ENCODE peak calls at places on chromosomes 4 and X, in four cellular contexts. O is GM12878, L is HepG2, B is K562. R is an unnamed sample.

GRCh38 chrX:19152762-19153161 is 30.5 kb upstream of the ADGRG2 start:
- DNase-seq in L (no peak), O (no peak), B (no peak), R (no peak)

GRCh38 chr4:8329560-8329858 is 60.0 kb downstream of the HTRA3 start:
- DNase-seq in O (no peak), B (no peak), L (no peak), R (no peak)

GRCh38 chrX:73922856-73923429 is 359.9 kb downstream of the CHIC1 start:
- DNase-seq in B (no peak), O (no peak), L (no peak), R (no peak)

GRCh38 chr4:145285928-145286327 is 105.5 kb upstream of the OTUD4 start:
- DNase-seq in L (no peak), B (no peak), O (no peak), R (no peak)

GRCh38 chr4:88866862-88867550 is 169.4 kb upstream of the NAP1L5 start:
- DNase-seq in L (no peak), B (no peak), O (no peak), R (no peak)

GRCh38 chr4:146165840-146166239 is 9.7 kb upstream of the LSM6 start:
- DNase-seq in O (no peak), L (no peak), B (no peak), R (no peak)

GRCh38 chr4:78477276-78477675 is 74.3 kb upstream of the ANXA3 start:
- DNase-seq in O (no peak), L (no peak), B (no peak), R (no peak)

GRCh38 chr4:95386410-95386809 is 162.4 kb downstream of the UNC5C start:
- DNase-seq in O (no peak), B (no peak), L (no peak), R (no peak)

GRCh38 chr4:120694973-120695372 is 227.6 kb downstream of the PRDM5 start:
- DNase-seq in O (no peak), L (no peak), B (no peak), R (no peak)

GRCh38 chr4:89204624-89205023 is 93.3 kb downstream of the TIGD2 start:
- DNase-seq in O (no peak), B (no peak), L (no peak), R (no peak)

GRCh38 chr4:90084967-90085295 is 42.3 kb upstream of the CCSER1 start:
- DNase-seq in B (no peak), L (no peak), O (no peak), R (no peak)

GRCh38 chr4:136863756-136864155 is 668.5 kb downstream of the PCDH18 start:
- DNase-seq in B (no peak), O (no peak), L (no peak), R (no peak)

GRCh38 chrX:19487520-19488200 is 27.6 kb downstream of the MAP3K15 start:
- DNase-seq in L (no peak), O (no peak), B (no peak), R (no peak)

GRCh38 chrX:103846395-103846794 is 14.3 kb upstream of the RAB9B start:
- DNase-seq in L (no peak), B (no peak), O (no peak), R (no peak)

GRCh38 chr4:55386073-55386472 is 9.7 kb upstream of the TMEM165 start:
- DNase-seq in L (peak; percentile 13), B (peak; percentile 46), O (no peak), R (no peak)

GRCh38 chr4:67765928-67766327 is 11.7 kb upstream of the GNRHR start:
- DNase-seq in O (no peak), L (no peak), B (no peak), R (no peak)

GRCh38 chr4:94642561-94642866 is 115.2 kb upstream of the BMPR1B start:
- DNase-seq in B (no peak), O (no peak), L (no peak), R (no peak)

GRCh38 chr4:16758206-16758605 is 140.2 kb downstream of the LDB2 start:
- DNase-seq in O (no peak), B (no peak), L (no peak), R (no peak)

GRCh38 chr4:107736924-107737448 is 17.0 kb upstream of the PAPSS1 start:
- DNase-seq in B (peak; percentile 66), O (no peak), L (peak; percentile 69), R (peak; percentile 62)

GRCh38 chrX:21305799-21306336 is 68.3 kb upstream of the CNKSR2 start:
- DNase-seq in B (no peak), L (no peak), O (no peak), R (no peak)

GRCh38 chrX:153974726-153975286 is 2.3 kb downstream of the TMEM187 start:
- DNase-seq in L (peak; percentile 67), B (no peak), O (no peak), R (no peak)

GRCh38 chrX:134431894-134432293 is 28.1 kb upstream of the HPRT1 start:
- DNase-seq in B (no peak), O (no peak), L (no peak), R (no peak)

GRCh38 chrX:53422915-53423268 is 219 bp downstream of the RIBC1 start:
- DNase-seq in O (no peak), B (no peak), L (no peak), R (no peak)

GRCh38 chr4:172202480-172203076 is 389.4 kb downstream of the GALNTL6 start:
- DNase-seq in O (no peak), L (peak; percentile 10), B (peak; percentile 24), R (no peak)

GRCh38 chr4:151674804-151675290 is 86.0 kb downstream of the GATB start:
- DNase-seq in B (no peak), O (no peak), L (no peak), R (peak; percentile 76)

GRCh38 chr4:55296076-55296475 is 50.0 kb upstream of the SRD5A3 start:
- DNase-seq in L (no peak), B (no peak), O (no peak), R (no peak)

GRCh38 chrX:129577473-129577872 is 37.4 kb downstream of the OCRL start:
- DNase-seq in O (no peak), L (no peak), B (peak; percentile 22), R (no peak)

GRCh38 chr4:8473198-8473919 is 32.8 kb downstream of the TRMT44 start:
- DNase-seq in L (no peak), O (no peak), B (no peak), R (no peak)

GRCh38 chrX:134821370-134821769 is 163.1 kb upstream of the PLAC1 start:
- DNase-seq in B (no peak), O (no peak), L (no peak), R (no peak)

GRCh38 chr4:15314974-15315373 is 112.9 kb upstream of the C1QTNF7 start:
- DNase-seq in O (no peak), L (no peak), B (no peak), R (no peak)

GRCh38 chr4:3485882-3486555 is 22.9 kb downstream of the DOK7 start:
- DNase-seq in B (no peak), O (no peak), L (no peak), R (no peak)

GRCh38 chrX:9019151-9019550 is 14.8 kb downstream of the FAM9B start:
- DNase-seq in B (no peak), O (no peak), L (no peak), R (no peak)

DNA sequence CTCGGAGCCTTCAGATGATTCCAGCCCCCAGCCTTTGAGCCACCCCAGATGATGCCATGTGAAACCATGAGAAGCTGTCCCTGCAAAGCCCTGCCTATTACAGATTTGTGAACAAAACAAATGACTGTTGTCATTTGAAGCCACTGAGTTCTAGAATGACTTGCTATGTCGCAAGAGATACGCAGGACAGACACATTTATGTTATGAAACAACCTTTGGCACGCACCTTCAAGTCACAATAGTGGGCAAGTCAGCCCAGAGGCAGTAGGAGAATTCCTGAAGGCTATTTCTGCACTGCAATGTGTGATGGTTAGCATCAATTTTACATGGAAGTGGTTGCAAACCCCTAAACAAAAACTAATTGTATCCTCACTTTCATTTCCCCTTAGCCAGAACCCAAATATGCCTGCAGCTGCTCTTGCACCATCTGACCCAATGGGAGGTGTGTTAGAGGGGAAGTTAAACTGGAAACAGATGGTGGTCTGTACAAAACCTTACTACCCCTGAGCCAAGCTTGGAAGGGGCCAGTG is 174.4 kb upstream of the ATP6AP2 start:
- DNase-seq in B (no peak), O (no peak), L (no peak), R (no peak)
- TF ChIP-seq CREM in B (no peak), O (no peak), L (no peak), R (no peak)

DNA sequence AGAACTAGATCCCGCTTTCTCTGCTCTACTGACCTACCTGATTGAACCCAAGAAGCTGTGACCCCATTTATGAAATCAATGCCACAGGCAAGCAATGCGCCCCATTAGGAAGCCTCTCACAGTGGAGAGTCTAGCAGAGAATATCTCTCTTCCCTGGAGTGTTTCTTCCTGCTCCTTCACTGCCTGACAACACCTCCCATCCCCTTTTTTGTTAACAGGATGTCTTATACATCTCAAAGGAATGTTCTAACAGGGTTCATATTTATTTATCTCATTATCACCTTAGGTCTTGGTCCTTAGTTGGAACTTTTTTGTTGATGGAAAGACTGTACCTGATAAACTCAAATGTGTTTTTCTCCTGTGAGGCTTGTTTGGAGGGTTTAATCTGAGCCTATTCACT is 35.5 kb downstream of the SLIT2 start:
- DNase-seq in O (no peak), B (no peak), L (no peak), R (no peak)
- TF ChIP-seq CBFB in O (no peak), B (no peak), L (no peak), R (no peak)

DNA sequence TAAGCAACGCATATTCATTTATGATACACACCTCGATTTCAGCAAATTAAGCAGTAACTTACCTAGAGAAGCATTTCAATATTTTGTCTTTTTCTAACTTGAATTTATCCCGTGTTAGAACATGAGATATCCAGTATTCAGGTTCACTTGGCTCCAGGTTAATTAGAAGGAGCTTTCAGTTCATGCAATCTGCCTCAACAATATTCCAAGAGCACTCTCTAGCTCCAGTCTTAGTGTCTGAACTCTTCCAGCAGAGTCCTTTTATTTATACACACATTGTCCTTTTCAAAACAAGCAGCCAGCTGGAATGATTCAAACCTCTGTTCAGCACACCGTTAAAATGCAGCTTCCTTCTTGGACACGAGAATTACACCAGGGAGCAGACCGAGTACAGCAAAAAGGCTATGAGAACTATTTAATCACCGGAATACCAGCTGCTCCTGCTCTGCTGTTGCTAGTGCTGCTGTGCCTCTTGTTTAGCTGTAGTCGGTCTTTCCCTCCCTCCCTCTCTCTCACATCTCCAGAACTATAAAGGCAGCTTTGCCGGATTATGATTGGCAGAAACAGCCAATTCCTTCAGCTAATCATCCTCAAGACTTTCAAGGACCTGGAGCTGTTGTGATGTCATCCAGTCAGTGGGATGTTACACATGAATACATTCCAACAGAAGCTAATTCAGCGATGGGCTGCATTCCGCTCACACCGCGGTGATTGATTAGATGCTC is at the start of gene NDST4:
- DNase-seq in O (no peak), L (no peak), B (no peak), R (no peak)
- TF ChIP-seq CREB1 in O (no peak), L (no peak), B (no peak), R (no peak)

DNA sequence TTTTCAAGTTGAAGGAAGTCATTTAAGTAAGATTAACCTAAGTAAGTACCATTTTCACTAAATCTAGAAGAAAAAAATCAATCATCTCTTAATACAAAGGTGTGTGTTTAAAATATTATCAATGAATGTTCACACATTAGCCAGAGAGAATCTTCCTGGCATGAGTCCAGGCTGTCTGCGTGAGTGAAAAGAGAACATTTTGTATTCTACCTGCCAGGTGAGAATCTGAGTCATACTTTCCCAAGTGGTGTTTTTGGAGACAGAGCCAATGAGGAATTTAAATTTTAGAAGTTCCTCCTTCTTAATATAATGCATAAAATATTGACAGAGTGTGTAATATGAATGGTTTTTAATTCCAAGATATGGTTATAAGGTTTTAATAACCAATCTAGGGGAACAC is 371.8 kb upstream of the NR3C2 start:
- DNase-seq in B (no peak), O (no peak), L (no peak), R (no peak)
- TF ChIP-seq CREM in B (no peak), O (no peak), L (no peak), R (no peak)

GRCh38 chrX:31796624-31797023 is 724.8 kb upstream of the FTHL17 start:
- DNase-seq in B (no peak), O (no peak), L (no peak), R (no peak)
- TF ChIP-seq CBFB in B (no peak), O (no peak), L (no peak), R (no peak)

GRCh38 chrX:68880846-68881513 is 52.2 kb downstream of the EFNB1 start:
- DNase-seq in O (no peak), B (no peak), L (no peak), R (peak; percentile 31)
- TF ChIP-seq CREB1 in O (no peak), B (no peak), L (no peak), R (no peak)